ENCODE peak calls at places on chromosomes 4 and X, in five cellular contexts. R is mucosa of gallbladder, S is vagina, V is NCI-H524 treated with DMSO at 0.1 percent for 48 hours, D is NCI-H1417. U is an unnamed sample.

GRCh38 chr4:5955201-5955821 is 62.4 kb upstream of the CRMP1 start:
- DNase-seq in V (no peak), R (peak; percentile 13), D (peak; percentile 79), S (no peak), U (no peak)

GRCh38 chr4:78441786-78442185 is 109.8 kb upstream of the ANXA3 start:
- DNase-seq in R (no peak), V (peak; percentile 2), S (no peak), D (peak; percentile 23), U (no peak)

GRCh38 chr4:39067451-39067850 is 5.4 kb downstream of the KLHL5 start:
- DNase-seq in D (no peak), S (no peak), R (no peak), V (no peak), U (no peak)

GRCh38 chr4:152892985-152893384 is 43.1 kb upstream of the FHDC1 start:
- DNase-seq in V (no peak), R (no peak), D (no peak), S (no peak), U (no peak)

GRCh38 chrX:107678957-107679740 is 50.8 kb downstream of the PRPS1 start:
- DNase-seq in R (peak; percentile 68), S (no peak), D (no peak), V (no peak), U (no peak)

GRCh38 chr4:75844151-75844662 is 58.0 kb downstream of the PPEF2 start:
- DNase-seq in D (no peak), S (no peak), R (peak; percentile 25), V (no peak), U (peak; percentile 18)

GRCh38 chr4:109648266-109648996 is 54.8 kb downstream of the CASP6 start:
- DNase-seq in S (no peak), D (no peak), V (no peak), R (no peak), U (no peak)

GRCh38 chr4:865121-865465 is 39.2 kb upstream of the CPLX1 start:
- DNase-seq in R (no peak), V (no peak), D (no peak), S (no peak), U (no peak)

GRCh38 chr4:185209031-185209851 is at the start of gene SNX25:
- DNase-seq in D (peak; percentile 90), V (no peak), S (no peak), R (peak; percentile 87), U (peak; percentile 51)

GRCh38 chr4:121869841-121870822 is at the start of gene BBS7:
- DNase-seq in S (peak; percentile 98), V (peak; percentile 48), D (peak; percentile 97), R (peak; percentile 97), U (peak; percentile 36)

GRCh38 chr4:10205223-10205622 is 88.6 kb upstream of the WDR1 start:
- DNase-seq in R (no peak), V (no peak), S (no peak), D (no peak), U (no peak)

GRCh38 chr4:2648159-2648814 is 107.8 kb downstream of the TNIP2 start:
- DNase-seq in D (no peak), V (no peak), R (no peak), S (no peak), U (no peak)

GRCh38 chr4:185734214-185734613 is 77.8 kb downstream of the SORBS2 start:
- DNase-seq in D (no peak), V (no peak), R (no peak), S (no peak), U (no peak)

GRCh38 chr4:3337811-3338210 is 45.0 kb downstream of the RGS12 start:
- DNase-seq in S (no peak), V (no peak), D (no peak), R (no peak), U (no peak)

GRCh38 chr4:15077969-15078368 is 75.7 kb downstream of the CPEB2 start:
- DNase-seq in V (no peak), S (no peak), R (no peak), D (no peak), U (no peak)

GRCh38 chr4:159549092-159549491 is 446.2 kb downstream of the RAPGEF2 start:
- DNase-seq in R (no peak), S (no peak), V (no peak), D (no peak), U (no peak)

GRCh38 chr4:175419120-175419774 is 392.8 kb downstream of the GPM6A start:
- DNase-seq in R (no peak), V (no peak), S (no peak), D (peak; percentile 15), U (no peak)

GRCh38 chr4:98468744-98469143 is 189.7 kb downstream of the TSPAN5 start:
- DNase-seq in V (no peak), R (no peak), S (no peak), D (no peak), U (no peak)

GRCh38 chr4:1080961-1081688 is 32.2 kb downstream of the RNF212 start:
- DNase-seq in R (no peak), D (no peak), S (no peak), V (no peak), U (no peak)

GRCh38 chrX:19849433-19850190 is 37.8 kb downstream of the SH3KBP1 start:
- DNase-seq in D (no peak), R (no peak), S (no peak), V (no peak), U (no peak)

GRCh38 chr4:16977081-16977480 is 78.6 kb upstream of the LDB2 start:
- DNase-seq in D (no peak), R (no peak), S (no peak), V (no peak), U (no peak)

GRCh38 chr4:4170596-4171150 is 56.1 kb downstream of the OTOP1 start:
- DNase-seq in R (no peak), V (no peak), S (no peak), D (no peak), U (no peak)

GRCh38 chr4:168096444-168096784 is 4.1 kb downstream of the ANXA10 start:
- DNase-seq in S (no peak), V (no peak), D (no peak), R (no peak), U (no peak)

GRCh38 chrX:154307207-154307606 is 11.6 kb downstream of the TKTL1 start:
- DNase-seq in S (no peak), R (no peak), D (no peak), V (no peak), U (no peak)

GRCh38 chr4:147933316-147933715 is 201.4 kb downstream of the ARHGAP10 start:
- DNase-seq in S (no peak), R (no peak), D (no peak), V (no peak), U (no peak)